ENCODE peak calls at places on chromosomes 12 and 14, in eight cellular contexts. Z, T, A, K, I, U, X and L are unnamed samples.

GRCh38 chr12:98418357-98419075 is 96.9 kb upstream of the TMPO start:
- DNase-seq in I (peak), U (peak), Z (peak), A (peak), K (peak), T (peak), X (peak), L (peak)

GRCh38 chr12:104702565-104703139 is 245.9 kb downstream of the CHST11 start:
- DNase-seq in A (no peak), Z (peak), I (peak), X (no peak), U (peak), K (peak), T (no peak), L (no peak)

GRCh38 chr12:51863921-51864700 is 15.6 kb upstream of the FIGNL2 start:
- DNase-seq in X (no peak), K (no peak), U (no peak), Z (no peak), I (no peak), T (no peak), A (no peak), L (no peak)

GRCh38 chr12:2890388-2891239 is at the start of gene TULP3:
- DNase-seq in T (peak), Z (peak), A (peak), U (peak), I (peak), K (peak), X (peak), L (peak)

GRCh38 chr12:86623267-86623666 is 367.1 kb upstream of the MGAT4C start:
- DNase-seq in K (no peak), Z (no peak), I (no peak), A (no peak), X (no peak), U (no peak), T (no peak), L (no peak)

GRCh38 chr14:51304428-51304827 is 64.4 kb downstream of the TMX1 start:
- DNase-seq in I (no peak), A (no peak), U (no peak), T (no peak), K (no peak), X (no peak), Z (no peak), L (no peak)

GRCh38 chr14:45650754-45651153 is 397.8 kb upstream of the MIS18BP1 start:
- DNase-seq in X (no peak), A (no peak), I (no peak), Z (no peak), U (no peak), K (no peak), T (no peak), L (no peak)

GRCh38 chr12:88658009-88658408 is 77.7 kb upstream of the KITLG start:
- DNase-seq in I (no peak), T (no peak), Z (peak), U (peak), K (no peak), A (no peak), X (no peak), L (no peak)

GRCh38 chr14:92813201-92813600 is 19.1 kb downstream of the GOLGA5 start:
- DNase-seq in K (no peak), X (no peak), Z (no peak), I (no peak), U (no peak), A (no peak), T (no peak), L (no peak)

GRCh38 chr14:58549358-58549757 is 88.4 kb upstream of the DACT1 start:
- DNase-seq in X (no peak), U (no peak), A (no peak), Z (no peak), K (no peak), I (no peak), T (no peak), L (no peak)

GRCh38 chr14:25150401-25150800 is 100.5 kb upstream of the STXBP6 start:
- DNase-seq in Z (no peak), U (no peak), T (no peak), K (no peak), I (no peak), A (no peak), X (no peak), L (no peak)

GRCh38 chr14:92802678-92803077 is 8.6 kb downstream of the GOLGA5 start:
- DNase-seq in I (no peak), Z (no peak), T (no peak), A (no peak), U (no peak), K (no peak), X (no peak), L (no peak)

GRCh38 chr12:42450248-42450647 is 124.3 kb downstream of the PPHLN1 start:
- DNase-seq in A (no peak), Z (no peak), I (no peak), K (peak), T (no peak), U (no peak), X (peak), L (no peak)

DNA sequence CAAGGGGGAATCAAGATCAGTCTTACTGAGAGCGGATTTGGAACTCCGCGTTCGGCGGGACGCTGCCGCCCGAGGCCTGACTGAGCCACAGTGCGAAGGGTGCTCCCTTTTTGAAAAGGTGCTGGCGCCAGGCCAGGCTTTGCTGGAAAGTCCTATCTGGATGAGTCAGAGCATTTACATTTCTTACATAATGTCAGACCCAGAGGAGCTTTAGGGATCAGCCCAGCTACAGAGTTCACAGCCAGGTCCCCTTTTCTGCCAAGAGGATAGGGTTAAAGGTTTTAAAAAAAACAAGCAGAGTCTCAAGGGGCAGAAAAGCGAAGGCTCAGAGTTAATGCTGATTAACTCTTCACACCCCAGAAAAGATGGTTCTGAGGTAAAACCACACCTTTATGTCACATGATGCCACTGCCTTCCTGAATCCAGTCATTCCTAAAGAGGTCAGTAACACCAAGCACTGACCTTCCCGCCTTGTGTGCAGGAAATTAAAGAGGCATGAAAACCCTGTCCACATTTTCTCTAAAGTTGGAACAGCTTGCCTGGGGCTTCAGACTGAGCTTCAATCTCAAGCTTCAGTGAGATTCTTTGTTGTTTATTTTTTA is 11.7 kb upstream of the FBXL14 start:
- DNase-seq in U (peak), Z (peak), A (peak), K (peak), T (peak), I (peak), X (peak), L (peak)
- TF ChIP-seq POLR2A in U (no peak), Z (no peak), A (peak), K (peak), T (peak), I (no peak), X (no peak), L (no peak)

DNA sequence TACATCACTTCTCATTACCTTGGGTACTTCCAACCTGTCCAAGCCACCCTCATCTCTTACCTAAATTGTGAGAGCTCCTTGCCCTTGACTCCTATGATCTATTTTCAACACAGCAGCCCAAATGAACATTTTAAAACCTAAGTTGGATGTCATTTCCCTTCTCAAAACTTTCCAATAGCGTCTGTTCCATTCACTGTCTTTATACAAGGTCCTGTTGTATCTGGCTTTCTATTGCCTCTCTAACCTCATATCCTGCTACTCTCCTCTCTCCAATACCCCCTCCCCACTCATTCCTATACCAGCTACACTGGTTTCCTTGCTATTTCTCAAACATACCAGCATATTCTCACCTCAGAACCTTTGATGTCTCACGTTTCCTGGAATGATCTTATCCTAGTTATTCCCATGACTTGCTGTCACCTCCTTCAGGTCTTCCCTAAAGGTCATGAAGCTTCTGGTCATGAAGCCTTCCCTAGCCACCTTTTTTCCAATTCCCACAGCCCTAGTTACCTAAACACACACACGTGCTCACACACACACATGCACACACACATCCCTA is 4.1 kb upstream of the KANSL2 start:
- DNase-seq in K (no peak), A (no peak), U (no peak), T (no peak), Z (no peak), X (no peak), I (no peak), L (no peak)
- TF ChIP-seq POLR2A in K (no peak), A (no peak), U (no peak), T (no peak), Z (no peak), X (no peak), I (no peak), L (no peak)

GRCh38 chr14:55414551-55414950 is 2.9 kb upstream of the ATG14 start:
- DNase-seq in T (no peak), K (no peak), I (no peak), X (no peak), Z (no peak), A (no peak), U (no peak), L (no peak)

GRCh38 chr14:55412686-55413085 is 1.1 kb upstream of the ATG14 start:
- DNase-seq in I (no peak), U (no peak), X (no peak), A (no peak), Z (no peak), T (no peak), K (no peak), L (no peak)

GRCh38 chr14:55416866-55417265 is 5.2 kb upstream of the ATG14 start:
- DNase-seq in X (no peak), T (no peak), Z (no peak), I (no peak), A (peak), K (no peak), U (no peak), L (peak)

DNA sequence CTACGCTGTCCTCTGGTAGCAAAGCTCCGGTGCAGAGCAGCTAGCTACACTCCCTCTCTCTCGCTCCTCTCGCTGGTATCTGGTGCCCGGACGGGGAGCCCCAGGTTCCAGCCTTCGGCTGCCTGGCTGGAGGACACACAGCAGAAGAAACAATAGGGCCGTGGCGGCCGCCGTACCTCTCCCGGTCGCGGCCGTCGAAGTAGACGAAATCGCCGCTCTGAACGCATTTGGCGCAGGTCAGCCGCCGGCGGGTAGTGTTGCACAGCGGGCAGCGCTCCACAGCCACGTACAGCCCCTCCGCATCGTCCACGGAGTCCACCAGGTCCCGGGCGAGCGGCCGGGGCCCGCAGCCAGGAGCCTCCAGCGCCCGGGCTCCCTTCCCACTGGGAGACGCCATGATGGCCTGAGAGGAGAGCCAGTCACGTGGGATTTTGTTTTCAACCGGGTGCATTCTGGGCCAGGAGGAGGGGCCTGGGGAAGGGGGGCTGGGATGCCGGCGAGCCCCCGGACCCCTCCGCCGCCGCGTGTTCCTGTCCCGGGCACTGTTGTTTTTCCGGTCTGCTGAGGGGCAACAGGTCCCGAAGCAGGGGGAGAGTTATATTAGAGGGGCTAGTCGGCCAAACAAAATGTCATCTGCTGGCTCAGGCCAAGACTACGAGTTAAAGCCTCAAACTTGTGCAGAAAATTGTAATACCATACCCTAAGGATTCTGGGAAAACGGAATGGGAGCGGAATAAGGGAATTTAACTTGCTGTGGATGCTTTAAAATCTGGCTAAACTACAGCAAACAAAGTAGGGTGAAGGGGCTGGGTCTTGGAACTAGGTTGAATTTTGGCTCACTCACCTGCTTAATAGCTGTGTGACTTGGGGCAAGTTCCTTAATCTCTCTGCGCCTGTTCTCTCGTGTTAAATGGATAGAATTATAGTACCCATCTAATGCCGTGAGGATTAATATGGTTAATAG is at the start of gene ATG14:
- DNase-seq in I (peak), Z (peak), X (peak), U (peak), T (peak), K (peak), A (peak), L (peak)
- TF ChIP-seq POLR2A in I (peak), Z (no peak), X (no peak), U (no peak), T (peak), K (peak), A (peak), L (peak)

GRCh38 chr14:65206448-65207096 is 104.3 kb upstream of the MAX start:
- DNase-seq in A (no peak), X (no peak), K (no peak), T (no peak), U (no peak), I (no peak), Z (no peak), L (peak)
- TF ChIP-seq POLR2A in A (no peak), X (no peak), K (no peak), T (no peak), U (no peak), I (no peak), Z (no peak), L (no peak)

GRCh38 chr14:69727860-69728259 is 39.1 kb upstream of the SRSF5 start:
- DNase-seq in T (peak), I (no peak), A (no peak), X (no peak), Z (no peak), K (no peak), U (no peak), L (no peak)

DNA sequence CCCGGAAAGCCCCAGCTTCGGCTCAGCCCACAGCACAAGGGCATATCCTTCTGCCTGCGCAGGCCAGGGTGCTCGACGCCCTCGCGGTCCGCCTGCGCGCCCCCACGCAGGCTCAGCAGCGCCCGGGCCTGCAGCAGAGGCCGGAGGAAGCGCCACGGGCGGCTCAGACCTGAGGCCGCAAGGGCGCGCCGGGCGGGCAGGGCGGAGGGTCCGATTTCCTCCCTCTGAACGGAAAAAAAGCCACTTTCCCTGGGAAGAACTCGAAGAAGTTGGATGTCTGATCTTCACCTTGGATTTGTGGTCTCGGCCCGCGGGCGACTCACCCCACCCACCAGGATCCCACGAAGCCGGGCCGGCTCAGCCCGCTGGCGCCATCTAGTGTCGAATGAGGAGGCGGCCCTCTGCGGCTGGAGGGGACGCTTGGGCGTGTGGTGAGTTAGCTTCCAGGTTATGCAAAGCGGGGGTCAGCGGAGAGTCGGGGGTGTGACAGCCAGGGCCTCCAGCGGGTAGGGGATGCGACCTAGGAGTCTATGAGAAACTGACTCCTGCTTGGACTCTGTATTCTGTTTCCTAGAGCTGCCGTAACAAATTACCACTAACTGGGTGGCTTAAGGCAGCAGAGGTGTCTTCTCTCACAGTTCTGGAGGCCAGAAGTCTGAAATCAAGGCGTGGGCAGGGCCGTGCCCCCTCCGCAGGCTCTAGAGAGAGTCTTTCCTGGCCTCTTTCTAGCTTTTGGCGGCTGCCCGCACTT is 40.0 kb upstream of the SRSF5 start:
- DNase-seq in K (peak), X (peak), Z (peak), T (peak), U (peak), I (peak), A (peak), L (peak)
- TF ChIP-seq POLR2A in K (no peak), X (no peak), Z (no peak), T (peak), U (no peak), I (no peak), A (no peak), L (no peak)

GRCh38 chr12:102063066-102063465 is 1.3 kb upstream of the WASHC3 start:
- DNase-seq in U (no peak), X (no peak), I (no peak), K (no peak), A (no peak), Z (no peak), T (no peak), L (peak)

GRCh38 chr12:102059343-102059742 is 2.4 kb downstream of the WASHC3 start:
- DNase-seq in T (no peak), K (no peak), A (no peak), Z (no peak), U (no peak), X (peak), I (no peak), L (peak)

GRCh38 chr12:102061096-102061555 is 665 bp downstream of the WASHC3 start:
- DNase-seq in Z (no peak), I (no peak), A (no peak), T (no peak), K (no peak), X (peak), U (no peak), L (peak)

GRCh38 chr12:102062419-102062806 is 622 bp upstream of the WASHC3 start:
- DNase-seq in X (no peak), Z (no peak), A (no peak), K (no peak), U (no peak), I (no peak), T (no peak), L (no peak)

GRCh38 chr12:102061556-102062418 is at the start of gene WASHC3:
- DNase-seq in U (peak), I (peak), A (peak), T (peak), Z (peak), K (peak), X (peak), L (peak)
- TF ChIP-seq POLR2A in U (no peak), I (peak), A (peak), T (peak), Z (no peak), K (no peak), X (peak), L (peak)

GRCh38 chr14:24094839-24095195 is 706 bp downstream of the PCK2 start:
- DNase-seq in T (peak), U (no peak), Z (no peak), I (no peak), X (no peak), K (no peak), A (no peak), L (no peak)

GRCh38 chr14:24093901-24094838 is at the start of gene PCK2:
- DNase-seq in K (peak), Z (peak), X (peak), U (peak), I (peak), T (peak), A (peak), L (peak)

GRCh38 chr14:24096545-24097181 is 2.6 kb downstream of the PCK2 start:
- DNase-seq in T (no peak), U (no peak), Z (no peak), A (no peak), K (no peak), I (no peak), X (no peak), L (no peak)

GRCh38 chr14:24092960-24093900 is 881 bp upstream of the PCK2 start:
- DNase-seq in Z (no peak), X (no peak), T (no peak), U (no peak), A (peak), K (no peak), I (no peak), L (no peak)

DNA sequence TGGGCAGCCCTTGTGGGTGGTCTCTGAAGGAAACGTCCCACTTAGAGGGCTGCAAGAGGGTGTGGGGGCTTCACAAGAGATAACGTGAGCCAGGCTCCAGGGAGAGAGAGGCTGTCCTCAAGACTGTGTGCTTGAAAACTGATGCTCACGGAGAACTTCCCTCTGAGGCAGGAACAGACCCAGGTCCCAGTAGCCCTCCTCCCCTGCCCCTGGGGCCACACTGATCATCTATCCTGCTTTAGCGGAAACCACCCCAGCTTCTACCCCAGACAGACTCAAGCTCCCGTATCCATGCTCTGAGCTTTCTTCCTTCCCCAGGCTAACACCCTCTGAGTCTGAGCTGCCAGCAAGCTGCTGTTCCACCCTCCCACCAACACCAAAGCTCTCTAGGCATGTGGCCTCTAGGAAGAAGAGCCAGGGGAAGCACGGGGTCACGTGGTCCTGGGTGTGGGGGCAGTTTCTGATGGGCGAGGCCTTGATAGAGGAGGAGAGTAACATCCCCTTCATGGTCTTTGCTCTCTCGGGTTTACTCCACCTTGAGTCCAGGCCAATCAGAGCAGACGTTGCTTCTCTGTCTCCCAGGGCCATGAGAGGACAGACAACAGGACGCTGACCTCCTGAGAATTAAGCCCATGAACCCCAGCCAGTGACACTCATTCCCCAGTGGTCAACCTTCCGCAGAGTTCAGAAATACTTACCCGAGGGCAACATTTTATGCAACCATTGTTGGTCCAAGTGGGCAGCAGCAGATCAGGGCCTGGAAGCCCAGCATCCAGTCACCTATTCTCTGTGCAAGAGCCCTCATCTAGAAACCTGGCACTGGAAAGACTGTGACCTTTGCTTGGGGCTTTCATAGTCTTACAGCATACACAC is 1.3 kb downstream of the PCK2 start:
- DNase-seq in A (peak), U (peak), K (no peak), I (peak), T (peak), Z (peak), X (peak), L (peak)
- TF ChIP-seq POLR2A in A (peak), U (no peak), K (no peak), I (no peak), T (peak), Z (no peak), X (no peak), L (peak)